ENCODE peak calls at places on chromosomes 13 and 19, in nine cellular contexts. H is omental fat pad, X is Caco-2, B is PC-9, U is pancreas, V is psoas muscle, F is WTC11, D is BE2C, T is HFF-Myc. Y is an unnamed sample.
A peak's percentile ranks its signal among the peaks of the same experiment; 100 is the strongest.

GRCh38 chr19:13834308-13834790 is 39.1 kb downstream of the ZSWIM4 start:
- DNase-seq in B (peak; percentile 91), D (no peak), V (no peak), F (no peak), X (no peak), T (no peak), H (no peak), U (no peak), Y (no peak)

GRCh38 chr13:114105351-114106225 is 26.8 kb downstream of the RASA3 start:
- DNase-seq in U (peak; percentile 30), H (peak; percentile 6), F (peak; percentile 6), V (peak; percentile 57), D (peak; percentile 13), B (no peak), X (peak; percentile 29), T (no peak), Y (no peak)

GRCh38 chr19:14089662-14090508 is 666 bp downstream of the SAMD1 start:
- DNase-seq in F (peak; percentile 54), B (no peak), H (no peak), U (peak; percentile 78), V (peak; percentile 74), D (peak; percentile 74), T (no peak), X (peak; percentile 69), Y (peak; percentile 63)

GRCh38 chr13:84192125-84192524 is 309.9 kb upstream of the SLITRK1 start:
- DNase-seq in X (no peak), F (no peak), D (no peak), H (no peak), T (peak; percentile 0), B (no peak), V (no peak), U (no peak), Y (no peak)

GRCh38 chr19:40257096-40257517 is 28.0 kb downstream of the AKT2 start:
- DNase-seq in U (no peak), F (no peak), X (no peak), T (no peak), B (peak; percentile 91), V (peak; percentile 93), H (no peak), D (no peak), Y (no peak)

GRCh38 chr13:42591602-42592001 is 17.6 kb downstream of the TNFSF11 start:
- DNase-seq in F (no peak), X (no peak), V (no peak), H (no peak), B (no peak), U (no peak), T (no peak), D (no peak), Y (no peak)

GRCh38 chr13:37618554-37618953 is 20.0 kb upstream of the POSTN start:
- DNase-seq in F (no peak), U (no peak), H (no peak), D (no peak), X (no peak), B (peak; percentile 41), V (no peak), T (peak; percentile 33), Y (no peak)

GRCh38 chr13:93535256-93535655 is 308.6 kb downstream of the GPC6 start:
- DNase-seq in B (no peak), F (no peak), D (no peak), H (no peak), V (no peak), X (no peak), U (no peak), T (no peak), Y (no peak)

GRCh38 chr13:45385912-45386311 is 32.3 kb downstream of the SLC25A30 start:
- DNase-seq in H (no peak), V (no peak), T (no peak), B (no peak), D (no peak), X (no peak), F (no peak), U (no peak), Y (no peak)

GRCh38 chr13:45385320-45385719 is 32.9 kb downstream of the SLC25A30 start:
- DNase-seq in U (no peak), V (no peak), H (no peak), T (no peak), B (no peak), X (no peak), D (no peak), F (no peak), Y (no peak)

GRCh38 chr13:45381196-45381595 is 37.0 kb downstream of the SLC25A30 start:
- DNase-seq in H (no peak), F (no peak), D (no peak), X (no peak), U (no peak), V (no peak), B (no peak), T (no peak), Y (no peak)

DNA sequence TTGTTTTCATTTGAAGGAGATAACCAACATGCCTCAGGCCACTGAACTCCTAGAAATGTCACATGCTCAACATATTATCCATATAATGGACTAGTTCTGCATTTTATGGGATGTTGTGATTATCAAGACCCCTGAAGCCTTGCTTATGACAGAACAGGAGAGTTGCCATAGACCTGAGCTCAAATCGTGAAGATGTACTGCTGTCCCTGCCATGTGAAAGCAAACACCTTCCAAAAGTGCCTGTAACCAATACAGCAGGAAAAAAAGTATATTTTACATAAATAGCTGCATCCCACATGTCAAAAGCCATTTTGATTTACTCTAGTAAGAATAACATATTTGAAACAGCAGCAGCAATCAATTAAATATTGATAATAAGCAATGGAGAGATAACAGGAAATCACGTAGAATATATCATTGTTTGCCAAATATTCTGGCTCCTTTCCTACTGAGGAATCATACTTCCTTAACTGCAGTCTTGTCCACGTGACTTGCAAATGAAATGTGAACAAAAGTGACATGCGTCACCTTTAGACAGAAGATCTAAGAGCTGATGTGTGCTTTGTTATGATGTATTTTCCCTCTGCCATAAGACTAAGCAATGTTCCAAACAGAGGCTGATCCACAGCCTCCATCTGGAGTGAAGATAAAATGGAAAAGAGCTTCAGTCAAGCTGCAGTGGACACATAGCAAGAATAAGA is 33.5 kb downstream of the SLC25A30 start:
- DNase-seq in X (no peak), V (no peak), U (no peak), B (no peak), F (no peak), H (no peak), D (no peak), T (no peak), Y (no peak)
- TF ChIP-seq CTCF in X (no peak), V (no peak), U (no peak), B (no peak), F (no peak), H (no peak), D (no peak), T (no peak), Y (no peak)

DNA sequence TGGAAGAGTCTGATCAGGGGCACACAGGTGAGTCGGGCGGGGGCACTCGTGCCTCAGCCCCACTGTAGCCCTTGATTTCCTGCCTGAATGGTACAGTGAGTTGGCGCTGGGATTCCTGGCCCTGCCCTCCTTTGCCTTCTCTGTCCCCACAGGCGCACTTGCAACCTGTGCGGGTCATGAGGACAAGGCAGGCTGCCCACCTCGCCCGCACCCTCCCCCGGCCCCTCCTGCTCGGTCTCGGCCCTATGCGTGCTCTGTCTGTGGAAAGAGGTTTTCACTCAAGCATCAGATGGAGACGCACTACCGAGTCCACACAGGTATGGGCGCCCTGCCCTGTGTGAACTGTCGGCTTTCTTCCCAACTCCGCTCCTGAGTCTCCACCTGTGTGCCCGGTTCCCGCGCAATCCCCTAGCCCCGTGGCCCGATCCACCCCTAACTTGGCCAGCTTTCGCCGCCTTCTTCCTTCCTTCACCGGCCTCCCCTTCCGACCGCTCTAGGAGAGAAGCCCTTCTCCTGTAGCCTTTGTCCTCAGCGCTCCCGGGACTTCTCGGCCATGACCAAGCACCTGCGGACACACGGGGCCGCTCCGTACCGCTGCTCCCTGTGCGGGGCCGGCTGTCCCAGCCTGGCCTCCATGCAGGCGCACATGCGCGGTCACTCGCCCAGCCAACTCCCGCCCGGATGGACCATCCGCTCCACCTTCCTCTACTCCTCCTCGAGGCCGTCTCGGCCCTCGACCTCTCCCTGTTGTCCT is 1.6 kb upstream of the KMT2B start:
- DNase-seq in T (no peak), H (no peak), U (peak; percentile 85), V (peak; percentile 81), D (peak; percentile 46), X (no peak), B (peak; percentile 42), F (no peak), Y (no peak)
- TF ChIP-seq CTCF in T (no peak), H (no peak), U (no peak), V (no peak), D (no peak), X (no peak), B (no peak), F (no peak), Y (no peak)

DNA sequence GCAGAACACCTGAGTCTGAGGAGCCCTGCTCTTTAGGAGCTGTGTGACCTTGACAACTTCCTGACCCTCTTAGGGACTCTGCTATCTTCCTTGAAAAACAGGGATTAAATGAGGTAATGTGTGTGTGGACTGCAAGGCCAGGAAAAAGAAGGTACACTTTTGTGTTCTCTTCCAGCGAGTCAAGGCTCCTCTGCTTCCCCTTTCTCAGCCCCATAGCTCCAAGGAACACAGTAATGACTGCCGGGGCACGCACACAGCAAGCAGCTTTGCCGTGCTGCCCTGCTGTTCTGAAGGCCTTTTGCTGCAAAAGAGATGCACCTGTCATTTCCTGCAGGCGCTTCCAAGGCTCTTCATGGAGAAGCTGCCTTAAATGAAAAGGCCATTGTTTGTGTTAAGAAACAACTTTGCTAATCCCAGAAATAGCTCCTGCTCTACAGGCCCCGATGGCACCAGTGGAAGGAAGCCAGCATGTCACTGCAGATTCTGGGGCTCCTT is 84.6 kb downstream of the CYSLTR2 start:
- DNase-seq in U (no peak), V (no peak), B (no peak), F (no peak), T (no peak), H (no peak), D (no peak), X (no peak), Y (no peak)
- TF ChIP-seq CTCF in U (no peak), V (no peak), B (no peak), F (no peak), T (no peak), H (no peak), D (no peak), X (no peak), Y (no peak)

GRCh38 chr19:57512845-57513244 is 13.1 kb downstream of the ZNF773 start:
- DNase-seq in V (no peak), D (no peak), H (no peak), T (no peak), B (no peak), U (no peak), X (no peak), F (no peak), Y (no peak)

GRCh38 chr19:57515218-57515617 is 11.9 kb upstream of the ZNF549 start:
- DNase-seq in U (no peak), B (no peak), X (no peak), H (no peak), V (no peak), D (no peak), F (no peak), T (no peak), Y (no peak)

GRCh38 chr19:57506163-57506562 is 6.4 kb downstream of the ZNF773 start:
- DNase-seq in H (no peak), T (no peak), X (no peak), F (no peak), D (no peak), B (no peak), U (no peak), V (no peak), Y (no peak)

DNA sequence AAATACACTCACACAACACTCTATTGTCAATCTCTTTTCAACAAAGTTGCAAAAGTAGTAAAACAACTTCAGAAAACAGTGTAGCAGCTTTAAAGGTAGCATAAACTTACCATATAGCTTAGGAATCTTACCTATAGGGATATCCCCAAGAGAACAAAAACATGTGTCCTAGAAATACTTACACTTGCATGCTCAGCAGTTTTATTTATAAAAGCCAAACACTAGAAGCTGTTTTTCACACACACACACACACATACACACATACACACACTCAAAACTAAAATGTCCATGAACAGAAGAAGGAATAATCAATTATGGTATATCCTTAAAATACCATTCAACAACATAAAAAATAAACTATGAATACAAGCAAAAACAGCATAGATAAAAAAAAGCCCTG is 11.7 kb downstream of the ZNF773 start:
- DNase-seq in V (no peak), D (no peak), T (no peak), H (no peak), B (no peak), F (no peak), U (no peak), X (no peak), Y (no peak)
- TF ChIP-seq CTCF in V (no peak), D (no peak), T (no peak), H (no peak), B (no peak), F (no peak), U (no peak), X (no peak), Y (no peak)

Y was measured in mesothelial cell of epicardium.